ENCODE peak calls at places on chromosomes 2 and 18, in four cellular contexts. V is left ventricle myocardium inferior, D is stomach, B is heart right ventricle. G is an unnamed sample.

GRCh38 chr2:190123956-190124355 is 61.4 kb upstream of the MSTN start:
- DNase-seq in V (no peak), D (no peak), B (no peak), G (no peak)

GRCh38 chr2:212619954-212620353 is 81.4 kb upstream of the ERBB4 start:
- DNase-seq in V (no peak), D (no peak), B (no peak), G (no peak)

GRCh38 chr2:110980613-110981062 is 140.1 kb upstream of the BCL2L11 start:
- DNase-seq in V (peak; percentile 18), D (no peak), B (no peak), G (no peak)

GRCh38 chr18:25295624-25296138 is 56.3 kb downstream of the ZNF521 start:
- DNase-seq in V (no peak), D (no peak), B (no peak), G (no peak)

GRCh38 chr18:63183952-63184351 is 135.6 kb downstream of the BCL2 start:
- DNase-seq in V (no peak), D (no peak), B (no peak), G (no peak)

GRCh38 chr2:129903586-129904425 is 75.7 kb upstream of the RAB6C start:
- DNase-seq in V (no peak), D (peak; percentile 14), B (no peak), G (no peak)

GRCh38 chr2:172693037-172693436 is 42.6 kb upstream of the RAPGEF4 start:
- DNase-seq in V (peak; percentile 72), D (peak; percentile 51), B (peak; percentile 74), G (peak; percentile 86)

GRCh38 chr2:25481381-25482310 is 139.9 kb upstream of the DNMT3A start:
- DNase-seq in V (no peak), D (no peak), B (no peak), G (no peak)

GRCh38 chr2:239201884-239202283 is 198.9 kb downstream of the HDAC4 start:
- DNase-seq in V (no peak), D (no peak), B (no peak), G (no peak)

GRCh38 chr2:80363951-80364350 is 59.4 kb upstream of the LRRTM1 start:
- DNase-seq in V (no peak), D (no peak), B (no peak), G (peak; percentile 12)

GRCh38 chr2:142973160-142973821 is 95.8 kb downstream of the KYNU start:
- DNase-seq in V (no peak), D (no peak), B (no peak), G (no peak)

GRCh38 chr2:36410681-36411080 is 55.1 kb downstream of the CRIM1 start:
- DNase-seq in V (no peak), D (no peak), B (no peak), G (no peak)
- H3K4me1 ChIP-seq in V (peaks cover 96% of the 10 kb centered on the region), D (peaks cover 21% of the 10 kb centered on the region), B (peaks cover 96% of the 10 kb centered on the region), G (peaks cover 86% of the 10 kb centered on the region)

DNA sequence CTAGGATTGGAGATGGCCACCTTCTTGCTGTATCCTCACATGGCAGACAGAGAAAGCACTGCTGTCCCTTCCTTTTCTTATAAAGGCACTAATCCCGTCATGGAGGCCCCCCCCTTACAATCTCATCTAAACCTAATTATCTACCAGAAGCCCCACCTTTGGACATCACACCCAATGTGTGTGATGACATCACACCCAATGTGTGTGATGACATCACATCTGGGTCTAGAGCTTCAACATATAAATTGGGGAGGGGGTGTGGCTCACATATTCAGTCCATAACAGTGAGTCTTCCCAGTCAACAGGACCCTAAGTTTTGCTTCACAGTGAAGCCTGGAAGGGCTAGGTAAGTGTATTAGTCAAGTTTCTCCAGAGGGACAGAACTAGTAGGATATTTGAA is 213.1 kb downstream of the NYAP2 start:
- DNase-seq in V (no peak), D (no peak), B (no peak), G (no peak)
- H3K4me3 ChIP-seq in V (no peak overlapping the region), D (no peak overlapping the region), B (no peak overlapping the region), G (no peak overlapping the region)

GRCh38 chr2:26561918-26562810 is 79.0 kb downstream of the CIB4 start:
- DNase-seq in V (peak; percentile 54), D (peak; percentile 72), B (peak; percentile 46), G (no peak)
- H3K27me3 ChIP-seq in V (peaks cover 100% of the 10 kb centered on the region), D (no peaks in the 10 kb centered on the region), B (no peaks in the 10 kb centered on the region), G (peaks cover 51% of the 10 kb centered on the region)

GRCh38 chr2:54669677-54670484 is 53.6 kb upstream of the EML6 start:
- DNase-seq in V (no peak), D (no peak), B (no peak), G (no peak)

GRCh38 chr2:54666131-54666637 is 57.3 kb upstream of the EML6 start:
- DNase-seq in V (peak; percentile 59), D (peak; percentile 48), B (peak; percentile 74), G (peak; percentile 62)

GRCh38 chr2:54666741-54667639 is 56.5 kb upstream of the EML6 start:
- DNase-seq in V (peak; percentile 56), D (peak; percentile 35), B (peak; percentile 68), G (peak; percentile 70)

GRCh38 chr2:54668711-54669110 is 54.8 kb upstream of the EML6 start:
- DNase-seq in V (no peak), D (no peak), B (no peak), G (no peak)

GRCh38 chr2:54667726-54668650 is 55.5 kb upstream of the EML6 start:
- DNase-seq in V (no peak), D (no peak), B (no peak), G (no peak)
- H3K4me1 ChIP-seq in V (peaks cover 93% of the 10 kb centered on the region), D (peaks cover 33% of the 10 kb centered on the region), B (peaks cover 63% of the 10 kb centered on the region), G (peaks cover 77% of the 10 kb centered on the region)